ENCODE peak calls at places on chromosomes 7 and 10, in six cellular contexts. A is mesenchymal stem cell; M is psoas muscle; Y is hypothalamus; T is lower leg skin; H is activated CD8-positive, alpha-beta memory T cell treated with anti-CD3 and anti-CD28 coated beads for 48 hours. B is an unnamed sample.

GRCh38 chr7:69698109-69698840 is 100.0 kb downstream of the AUTS2 start:
- DNase-seq in A (no peak), M (no peak), Y (no peak), T (no peak), H (no peak), B (no peak)

GRCh38 chr10:119348516-119349240 is 141.3 kb downstream of the GRK5 start:
- DNase-seq in A (no peak), M (peak), Y (no peak), T (no peak), H (no peak), B (no peak)

GRCh38 chr10:127619550-127619949 is 70.4 kb downstream of the NPS start:
- DNase-seq in A (no peak), M (no peak), Y (peak), T (no peak), H (no peak), B (no peak)

GRCh38 chr10:130666215-130666614 is 530.0 kb downstream of the GLRX3 start:
- DNase-seq in A (no peak), M (no peak), Y (no peak), T (no peak), H (no peak), B (no peak)

GRCh38 chr7:139644191-139644590 is 120.7 kb downstream of the CLEC2L start:
- DNase-seq in A (no peak), M (no peak), Y (no peak), T (no peak), H (no peak), B (no peak)

GRCh38 chr10:95196053-95196452 is 2.0 kb downstream of the ACSM6 start:
- DNase-seq in A (no peak), M (no peak), Y (no peak), T (no peak), H (no peak), B (no peak)

GRCh38 chr7:37585064-37585463 is 98.5 kb upstream of the GPR141 start:
- DNase-seq in A (no peak), M (no peak), Y (no peak), T (no peak), H (no peak), B (no peak)

GRCh38 chr7:139635521-139636240 is 112.2 kb downstream of the CLEC2L start:
- DNase-seq in A (no peak), M (no peak), Y (no peak), T (no peak), H (no peak), B (no peak)

GRCh38 chr10:130432850-130433249 is 296.7 kb downstream of the GLRX3 start:
- DNase-seq in A (no peak), M (no peak), Y (no peak), T (no peak), H (no peak), B (no peak)

GRCh38 chr10:119375574-119376265 is 166.8 kb downstream of the RGS10 start:
- DNase-seq in A (peak), M (no peak), Y (no peak), T (peak), H (no peak), B (peak)

GRCh38 chr7:75966209-75966961 is 28.0 kb downstream of the TMEM120A start:
- DNase-seq in A (no peak), M (peak), Y (no peak), T (peak), H (no peak), B (peak)

GRCh38 chr7:123718773-123719480 is 29.9 kb downstream of the WASL start:
- DNase-seq in A (no peak), M (no peak), Y (no peak), T (no peak), H (no peak), B (no peak)

GRCh38 chr7:90485734-90486316 is 16.4 kb downstream of the PTTG1IP2 start:
- DNase-seq in A (no peak), M (no peak), Y (no peak), T (no peak), H (no peak), B (no peak)

GRCh38 chr7:155052982-155053381 is 17.1 kb upstream of the HTR5A start:
- DNase-seq in A (no peak), M (no peak), Y (no peak), T (no peak), H (no peak), B (no peak)

GRCh38 chr10:73991846-73992245 is 6.1 kb upstream of the VCL start:
- DNase-seq in A (no peak), M (peak), Y (no peak), T (peak), H (peak), B (no peak)

GRCh38 chr10:100360234-100360633 is 13.2 kb downstream of the SCD start:
- DNase-seq in A (no peak), M (no peak), Y (no peak), T (no peak), H (no peak), B (no peak)

GRCh38 chr10:69262249-69262864 is 15.9 kb upstream of the HK1 start:
- DNase-seq in A (no peak), M (no peak), Y (no peak), T (no peak), H (no peak), B (no peak)

GRCh38 chr7:104174798-104175197 is 33.0 kb downstream of the ORC5 start:
- DNase-seq in A (no peak), M (no peak), Y (no peak), T (no peak), H (no peak), B (no peak)

GRCh38 chr10:102644646-102645387 is 538 bp downstream of the TRIM8 start:
- DNase-seq in A (peak), M (peak), Y (peak), T (peak), H (no peak), B (peak)

GRCh38 chr7:133349101-133349500 is 96.2 kb downstream of the EXOC4 start:
- DNase-seq in A (no peak), M (no peak), Y (no peak), T (no peak), H (no peak), B (no peak)

GRCh38 chr10:122077311-122077875 is 88.4 kb downstream of the TACC2 start:
- DNase-seq in A (no peak), M (no peak), Y (no peak), T (no peak), H (no peak), B (no peak)

GRCh38 chr7:142130282-142130681 is 18.8 kb downstream of the MGAM2 start:
- DNase-seq in A (no peak), M (no peak), Y (no peak), T (no peak), H (no peak), B (no peak)

GRCh38 chr7:142496545-142496991 is 238.7 kb upstream of the PRSS58 start:
- DNase-seq in A (peak), M (no peak), Y (no peak), T (no peak), H (no peak), B (peak)

GRCh38 chr7:99955247-99955646 is 20.6 kb downstream of the AZGP1 start:
- DNase-seq in A (no peak), M (no peak), Y (no peak), T (no peak), H (no peak), B (no peak)

GRCh38 chr7:30920584-30921539 is 9.2 kb downstream of the AQP1 start:
- DNase-seq in A (peak), M (no peak), Y (no peak), T (no peak), H (no peak), B (no peak)

GRCh38 chr10:52956451-52956850 is 183.9 kb upstream of the MBL2 start:
- DNase-seq in A (no peak), M (no peak), Y (no peak), T (no peak), H (no peak), B (no peak)

GRCh38 chr10:100749309-100750217 is 4.2 kb downstream of the PAX2 start:
- DNase-seq in A (no peak), M (no peak), Y (no peak), T (no peak), H (no peak), B (no peak)

GRCh38 chr10:98303569-98303968 is 35.6 kb upstream of the LOXL4 start:
- DNase-seq in A (no peak), M (no peak), Y (no peak), T (no peak), H (no peak), B (no peak)

GRCh38 chr10:51832652-51833383 is 133.4 kb upstream of the CSTF2T start:
- DNase-seq in A (peak), M (no peak), Y (no peak), T (no peak), H (no peak), B (peak)

GRCh38 chr10:92965314-92965713 is 95.3 kb upstream of the CYP26C1 start:
- DNase-seq in A (peak), M (no peak), Y (no peak), T (no peak), H (no peak), B (peak)

GRCh38 chr7:78039791-78040776 is 241.5 kb downstream of the PHTF2 start:
- DNase-seq in A (no peak), M (peak), Y (no peak), T (no peak), H (peak), B (no peak)

B was measured in fibroblast of the conjunctiva.